ENCODE peak calls at places on chromosomes 7 and 10, in eight cellular contexts. S, E, M, T, D, V, F and I are unnamed samples.

GRCh38 chr7:106858618-106859532 is 6.2 kb upstream of the PIK3CG start:
- DNase-seq in S (peak), E (no peak), M (no peak), T (no peak), D (peak), V (no peak), F (no peak), I (peak)

GRCh38 chr7:1502845-1503244 is 1.3 kb downstream of the INTS1 start:
- DNase-seq in S (no peak), E (no peak), M (no peak), T (no peak), D (no peak), V (no peak), F (no peak), I (no peak)

GRCh38 chr7:151806204-151806603 is 70.7 kb downstream of the PRKAG2 start:
- DNase-seq in S (peak), E (no peak), M (no peak), T (no peak), D (peak), V (peak), F (peak), I (no peak)

GRCh38 chr7:35991511-35992232 is 161.4 kb upstream of the EEPD1 start:
- DNase-seq in S (no peak), E (no peak), M (no peak), T (no peak), D (no peak), V (peak), F (no peak), I (no peak)

GRCh38 chr7:159143780-159144755 is 599 bp downstream of the VIPR2 start:
- DNase-seq in S (peak), E (no peak), M (no peak), T (no peak), D (peak), V (no peak), F (no peak), I (no peak)

GRCh38 chr10:27252267-27253000 is 11.8 kb upstream of the ACBD5 start:
- DNase-seq in S (peak), E (peak), M (peak), T (peak), D (peak), V (peak), F (peak), I (no peak)

GRCh38 chr7:76262683-76263402 is 39.6 kb upstream of the HSPB1 start:
- DNase-seq in S (peak), E (no peak), M (no peak), T (no peak), D (no peak), V (peak), F (peak), I (peak)

GRCh38 chr7:106451171-106451570 is 166.4 kb upstream of the NAMPT start:
- DNase-seq in S (no peak), E (no peak), M (no peak), T (no peak), D (no peak), V (no peak), F (no peak), I (no peak)

GRCh38 chr7:41796331-41796730 is 93.4 kb upstream of the INHBA start:
- DNase-seq in S (no peak), E (no peak), M (no peak), T (no peak), D (no peak), V (peak), F (peak), I (peak)

GRCh38 chr10:116888380-116889055 is 39.2 kb downstream of the ENO4 start:
- DNase-seq in S (peak), E (no peak), M (no peak), T (no peak), D (peak), V (peak), F (peak), I (peak)

GRCh38 chr7:27128776-27129728 is 1.5 kb downstream of the HOXA4 start:
- DNase-seq in S (no peak), E (no peak), M (no peak), T (no peak), D (peak), V (no peak), F (no peak), I (peak)

GRCh38 chr7:98232799-98233198 is 19.2 kb downstream of the TECPR1 start:
- DNase-seq in S (no peak), E (no peak), M (no peak), T (no peak), D (no peak), V (no peak), F (no peak), I (no peak)

GRCh38 chr10:110163192-110163773 is 44.1 kb upstream of the MXI1 start:
- DNase-seq in S (no peak), E (no peak), M (no peak), T (no peak), D (no peak), V (no peak), F (no peak), I (no peak)

GRCh38 chr10:108388716-108389115 is 1224.2 kb upstream of the SORCS1 start:
- DNase-seq in S (no peak), E (no peak), M (no peak), T (no peak), D (no peak), V (no peak), F (peak), I (no peak)

GRCh38 chr7:45112648-45113047 is 1.2 kb upstream of the TBRG4 start:
- DNase-seq in S (no peak), E (no peak), M (no peak), T (no peak), D (no peak), V (peak), F (peak), I (no peak)

GRCh38 chr10:124267231-124267885 is 151.4 kb downstream of the OAT start:
- DNase-seq in S (no peak), E (no peak), M (no peak), T (no peak), D (peak), V (no peak), F (peak), I (no peak)

GRCh38 chr7:158933468-158934139 is 77.2 kb downstream of the DYNC2I1 start:
- DNase-seq in S (no peak), E (no peak), M (no peak), T (no peak), D (no peak), V (no peak), F (no peak), I (no peak)

GRCh38 chr10:101607124-101607523 is 19.0 kb downstream of the DPCD start:
- DNase-seq in S (no peak), E (no peak), M (no peak), T (no peak), D (no peak), V (no peak), F (no peak), I (no peak)

GRCh38 chr10:44016589-44017482 is 368.1 kb downstream of the CXCL12 start:
- DNase-seq in S (no peak), E (no peak), M (no peak), T (no peak), D (no peak), V (no peak), F (peak), I (no peak)

GRCh38 chr7:129664029-129665012 is 52.8 kb downstream of the NRF1 start:
- DNase-seq in S (peak), E (no peak), M (no peak), T (no peak), D (no peak), V (peak), F (peak), I (peak)

GRCh38 chr7:32479574-32480200 is 10.5 kb downstream of the LSM5 start:
- DNase-seq in S (peak), E (no peak), M (no peak), T (no peak), D (no peak), V (peak), F (peak), I (peak)

GRCh38 chr7:20508109-20508508 is 107.4 kb upstream of the ABCB5 start:
- DNase-seq in S (no peak), E (no peak), M (no peak), T (no peak), D (no peak), V (peak), F (no peak), I (no peak)

GRCh38 chr7:151875862-151876111 is 1.1 kb downstream of the PRKAG2 start:
- DNase-seq in S (peak), E (peak), M (no peak), T (no peak), D (no peak), V (no peak), F (peak), I (no peak)

GRCh38 chr7:111113263-111114017 is 22.5 kb downstream of the LRRN3 start:
- DNase-seq in S (no peak), E (no peak), M (no peak), T (no peak), D (no peak), V (peak), F (peak), I (peak)

GRCh38 chr10:2049560-2049959 is 312.2 kb upstream of the ADARB2 start:
- DNase-seq in S (no peak), E (no peak), M (no peak), T (no peak), D (no peak), V (no peak), F (no peak), I (peak)

GRCh38 chr10:132421377-132422168 is 24.6 kb downstream of the PWWP2B start:
- DNase-seq in S (peak), E (no peak), M (no peak), T (no peak), D (peak), V (peak), F (peak), I (peak)

GRCh38 chr10:63415635-63416244 is 50.0 kb downstream of the JMJD1C start:
- DNase-seq in S (no peak), E (no peak), M (no peak), T (no peak), D (no peak), V (no peak), F (no peak), I (no peak)

GRCh38 chr7:114620208-114620607 is 205.6 kb downstream of the FOXP2 start:
- DNase-seq in S (no peak), E (no peak), M (no peak), T (no peak), D (no peak), V (no peak), F (no peak), I (no peak)

GRCh38 chr7:78127009-78127408 is 328.4 kb downstream of the PHTF2 start:
- DNase-seq in S (no peak), E (no peak), M (no peak), T (no peak), D (no peak), V (no peak), F (no peak), I (no peak)

GRCh38 chr10:104076743-104077160 is 8.9 kb downstream of the COL17A1 start:
- DNase-seq in S (peak), E (no peak), M (no peak), T (no peak), D (no peak), V (no peak), F (peak), I (no peak)